ENCODE peak calls at places on chromosomes 3 and 15, in six cellular contexts. V is T-helper 1 cell; D is activated CD8-positive, alpha-beta memory T cell treated with anti-CD3 and anti-CD28 coated beads, Interleukin-2, amount 50 U/mL, for 4 hours; A is ovary; Y is SK-N-SH; O is activated CD4-positive, alpha-beta T cell treated with anti-CD3 and anti-CD28 coated beads, Interleukin-2, amount 50 U/mL, for 1 hour. S is an unnamed sample.

GRCh38 chr15:70487380-70487725 is 276.0 kb downstream of the UACA start:
- DNase-seq in V (no peak), D (no peak), A (no peak), Y (no peak), O (no peak), S (no peak)

GRCh38 chr15:28118531-28118930 is 19.4 kb upstream of the OCA2 start:
- DNase-seq in V (no peak), D (no peak), A (no peak), Y (no peak), O (no peak), S (no peak)

GRCh38 chr3:196486263-196486662 is 17.3 kb downstream of the RNF168 start:
- DNase-seq in V (no peak), D (peak), A (no peak), Y (no peak), O (peak), S (peak)

GRCh38 chr3:107662109-107662477 is 139.3 kb downstream of the BBX start:
- DNase-seq in V (no peak), D (no peak), A (no peak), Y (no peak), O (no peak), S (no peak)

GRCh38 chr3:11727207-11727606 is 83.5 kb upstream of the VGLL4 start:
- DNase-seq in V (no peak), D (no peak), A (no peak), Y (no peak), O (no peak), S (no peak)

GRCh38 chr3:188646592-188646991 is 492.6 kb downstream of the LPP start:
- DNase-seq in V (no peak), D (no peak), A (no peak), Y (no peak), O (no peak), S (no peak)

GRCh38 chr3:113428581-113428980 is 12.7 kb downstream of the CFAP44 start:
- DNase-seq in V (no peak), D (no peak), A (no peak), Y (no peak), O (no peak), S (no peak)

GRCh38 chr15:41775651-41776050 is 1.4 kb downstream of the MAPKBP1 start:
- DNase-seq in V (no peak), D (no peak), A (no peak), Y (no peak), O (no peak), S (no peak)

GRCh38 chr15:83285979-83286553 is 1.6 kb upstream of the BNC1 start:
- DNase-seq in V (no peak), D (no peak), A (no peak), Y (no peak), O (no peak), S (no peak)

GRCh38 chr15:63212050-63212973 is 22.9 kb downstream of the RAB8B start:
- DNase-seq in V (no peak), D (no peak), A (no peak), Y (peak), O (no peak), S (no peak)

GRCh38 chr3:152109038-152109437 is 159.7 kb upstream of the MBNL1 start:
- DNase-seq in V (no peak), D (no peak), A (no peak), Y (no peak), O (no peak), S (no peak)

GRCh38 chr15:41462396-41462795 is 31.3 kb upstream of the ITPKA start:
- DNase-seq in V (no peak), D (no peak), A (no peak), Y (no peak), O (no peak), S (no peak)

GRCh38 chr3:128969993-128970740 is 23.7 kb downstream of the CFAP92 start:
- DNase-seq in V (peak), D (peak), A (peak), Y (peak), O (peak), S (peak)

GRCh38 chr15:69085325-69086081 is 71.0 kb downstream of the NOX5 start:
- DNase-seq in V (no peak), D (no peak), A (no peak), Y (no peak), O (no peak), S (no peak)